ENCODE peak calls at places on chromosomes 7 and 10, in six cellular contexts. S, K, I, X, Z and B are unnamed samples.

GRCh38 chr10:114234132-114234531 is 4.9 kb upstream of the VWA2 start:
- DNase-seq in S (no peak), K (no peak), Z (no peak), I (no peak), X (no peak), B (no peak)

GRCh38 chr10:35335133-35335532 is 1.2 kb upstream of the CCNY start:
- DNase-seq in Z (no peak), X (no peak), K (no peak), S (no peak), I (no peak), B (no peak)

GRCh38 chr10:69468771-69469129 is 17.5 kb downstream of the TSPAN15 start:
- DNase-seq in I (no peak), K (no peak), X (no peak), S (no peak), Z (no peak), B (no peak)

GRCh38 chr10:50222199-50222598 is 29.1 kb downstream of the ASAH2 start:
- DNase-seq in S (no peak), X (no peak), Z (no peak), K (no peak), I (no peak), B (no peak)

GRCh38 chr7:128398841-128399135 is 11.0 kb downstream of the IMPDH1 start:
- DNase-seq in K (no peak), Z (no peak), X (no peak), I (no peak), S (no peak), B (no peak)

GRCh38 chr10:3950676-3951275 is 165.8 kb upstream of the KLF6 start:
- DNase-seq in S (no peak), X (peak; percentile 88), K (no peak), I (no peak), Z (no peak), B (no peak)

GRCh38 chr7:68684246-68684850 is 913.9 kb upstream of the AUTS2 start:
- DNase-seq in X (no peak), I (no peak), K (peak; percentile 29), S (peak; percentile 24), Z (no peak), B (peak; percentile 83)

GRCh38 chr7:14836571-14837189 is 65.9 kb downstream of the DGKB start:
- DNase-seq in Z (no peak), I (no peak), K (peak; percentile 63), X (no peak), S (no peak), B (peak; percentile 83)

GRCh38 chr10:33136781-33137180 is 178.8 kb upstream of the ITGB1 start:
- DNase-seq in S (no peak), Z (no peak), I (no peak), X (no peak), K (no peak), B (peak; percentile 54)

GRCh38 chr10:113459672-113460280 is 93.1 kb upstream of the HABP2 start:
- DNase-seq in K (no peak), X (no peak), S (no peak), Z (no peak), I (no peak), B (no peak)

GRCh38 chr7:36602975-36603887 is 121.1 kb downstream of the AOAH start:
- DNase-seq in K (no peak), X (no peak), I (no peak), S (no peak), Z (no peak), B (no peak)

GRCh38 chr10:130621231-130621775 is 485.1 kb downstream of the GLRX3 start:
- DNase-seq in X (no peak), I (no peak), K (no peak), S (no peak), Z (no peak), B (no peak)

GRCh38 chr7:81704595-81704994 is 65.3 kb downstream of the HGF start:
- DNase-seq in S (no peak), I (no peak), X (no peak), Z (no peak), K (no peak), B (no peak)

GRCh38 chr10:14837003-14837755 is 658 bp downstream of the CDNF start:
- DNase-seq in Z (no peak), S (no peak), X (no peak), I (no peak), K (no peak), B (no peak)

GRCh38 chr7:157499835-157500153 is 163.0 kb downstream of the DNAJB6 start:
- DNase-seq in X (no peak), I (no peak), K (no peak), S (no peak), Z (no peak), B (no peak)

GRCh38 chr7:157501576-157501975 is 164.8 kb downstream of the DNAJB6 start:
- DNase-seq in I (no peak), K (no peak), X (no peak), Z (no peak), S (no peak), B (no peak)

GRCh38 chr7:157503229-157503628 is 166.4 kb downstream of the DNAJB6 start:
- DNase-seq in Z (no peak), X (no peak), K (no peak), I (no peak), S (no peak), B (no peak)

GRCh38 chr7:157500171-157500960 is 163.6 kb downstream of the DNAJB6 start:
- DNase-seq in I (no peak), X (no peak), Z (no peak), S (no peak), K (no peak), B (no peak)

DNA sequence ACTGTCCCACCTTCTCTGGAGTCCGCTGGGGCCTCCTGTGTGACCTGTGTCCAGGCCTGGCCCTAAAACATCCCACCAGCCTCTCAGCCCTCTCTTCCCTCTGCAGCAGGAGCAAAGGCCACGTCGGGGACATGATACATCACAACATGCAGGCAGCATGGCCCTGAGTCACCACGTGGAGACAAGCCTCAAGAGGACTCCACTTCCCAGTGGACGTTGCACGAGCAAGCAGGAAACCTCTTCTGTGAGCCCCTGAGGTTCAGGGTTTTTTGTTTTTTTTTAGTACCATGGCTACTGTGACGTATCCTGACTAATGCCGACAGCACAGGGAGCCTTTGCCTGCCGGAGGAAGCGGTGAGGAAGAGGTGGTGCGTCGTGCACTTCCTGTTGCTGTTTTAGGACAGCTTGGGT is 165.9 kb downstream of the DNAJB6 start:
- DNase-seq in I (no peak), Z (no peak), X (no peak), S (no peak), K (no peak), B (peak; percentile 16)
- H3K4me3 ChIP-seq in I (no peak overlapping the region), Z (no peak overlapping the region), X (no peak overlapping the region), S (no peak overlapping the region), K (no peak overlapping the region), B (no peak overlapping the region)

DNA sequence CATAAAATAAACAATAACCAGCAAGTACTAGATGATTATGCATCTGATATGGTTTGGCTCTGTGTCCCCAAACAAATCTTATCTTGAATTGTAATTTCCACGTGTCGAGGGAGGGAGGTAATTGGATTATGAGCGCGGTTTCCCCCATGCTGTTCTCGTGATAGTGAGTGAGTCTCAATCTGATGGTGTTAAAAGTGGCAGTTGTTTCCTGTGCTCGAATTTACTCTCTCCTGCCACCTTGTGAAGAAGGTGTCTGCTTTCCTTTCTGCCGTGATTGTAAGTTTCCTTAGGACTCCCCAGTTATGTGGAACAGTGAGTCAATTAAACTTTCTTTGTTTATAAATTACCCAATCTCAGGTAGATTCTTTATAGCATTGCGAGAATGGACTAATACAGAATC is 15.1 kb downstream of the CNTNAP2 start:
- DNase-seq in K (no peak), I (no peak), X (no peak), Z (no peak), S (no peak), B (no peak)
- TF ChIP-seq CTCF in K (no peak), I (no peak), X (no peak), Z (no peak), S (no peak), B (no peak)

DNA sequence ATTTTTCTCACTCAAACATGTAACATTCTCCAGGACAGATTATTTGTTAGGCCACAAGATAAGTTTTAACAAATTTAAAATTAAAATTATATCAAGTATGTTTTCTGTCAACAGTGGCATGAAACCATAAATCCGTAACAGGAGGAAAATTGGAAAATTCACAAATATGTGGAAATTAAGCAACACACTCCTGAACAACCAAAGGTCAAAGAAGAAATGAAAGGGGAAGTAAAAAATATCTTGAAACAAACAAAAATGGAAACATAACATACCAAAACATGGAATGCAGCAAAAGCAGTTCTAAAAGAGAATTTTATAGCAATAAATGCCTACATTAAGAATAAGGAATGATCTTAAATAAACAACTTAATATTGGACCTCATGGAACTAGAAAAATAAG is 147.3 kb downstream of the ZEB1 start:
- DNase-seq in S (no peak), X (no peak), Z (no peak), I (no peak), K (no peak), B (no peak)
- H3K4me3 ChIP-seq in S (no peak overlapping the region), X (no peak overlapping the region), Z (no peak overlapping the region), I (no peak overlapping the region), K (no peak overlapping the region), B (no peak overlapping the region)

GRCh38 chr10:80924063-80924952 is 386.6 kb downstream of the SH2D4B start:
- DNase-seq in I (no peak), X (peak; percentile 31), K (peak; percentile 37), Z (no peak), S (peak; percentile 51), B (peak; percentile 32)
- TF ChIP-seq CTCF in I (peak; percentile 67), X (peak; percentile 71), K (peak; percentile 52), Z (peak; percentile 61), S (peak; percentile 76), B (peak; percentile 64)

DNA sequence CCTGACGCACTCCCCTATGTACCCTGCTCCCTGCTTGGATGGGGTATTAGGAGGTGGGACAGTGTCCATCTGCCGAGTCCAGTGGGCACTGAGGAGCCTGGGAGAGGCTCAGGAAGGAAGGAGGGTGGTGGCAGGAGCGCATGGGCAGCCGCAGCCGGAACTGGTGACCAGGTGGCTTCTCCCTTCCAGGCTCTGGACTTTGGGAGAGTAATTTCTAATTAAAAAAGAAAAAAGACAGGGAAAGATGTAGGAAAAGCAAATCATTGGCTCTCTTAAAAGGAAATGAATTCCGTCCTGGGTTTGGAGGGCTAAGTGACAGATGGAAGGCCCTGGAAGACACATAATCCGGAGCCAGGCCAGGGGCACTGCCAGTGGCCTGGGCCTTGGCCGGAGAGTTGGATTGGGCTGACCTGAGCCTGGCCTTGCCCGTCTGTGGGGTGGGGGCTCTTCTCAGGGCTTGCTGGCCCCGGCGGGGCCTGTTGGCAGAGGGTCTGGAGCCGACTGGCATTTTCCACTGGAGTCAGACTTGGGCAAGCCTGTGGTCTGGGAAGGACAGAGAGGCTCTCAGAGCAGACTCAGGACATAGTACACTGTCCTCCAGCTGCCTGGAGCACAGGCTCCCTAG is 63.0 kb downstream of the NEURL1 start:
- DNase-seq in Z (no peak), K (no peak), S (no peak), I (no peak), X (no peak), B (no peak)
- H3K4me3 ChIP-seq in Z (no peak overlapping the region), K (no peak overlapping the region), S (no peak overlapping the region), I (no peak overlapping the region), X (no peak overlapping the region), B (no peak overlapping the region)

GRCh38 chr10:30433779-30434272 is at the start of gene MAP3K8:
- DNase-seq in X (peak; percentile 82), S (peak; percentile 94), Z (peak; percentile 96), I (peak; percentile 95), K (peak; percentile 86), B (peak; percentile 73)
- TF ChIP-seq CTCF in X (no peak), S (no peak), Z (no peak), I (no peak), K (no peak), B (no peak)